ENCODE peak calls at places on chromosomes 3 and 15, in five cellular contexts. One of them, this sample, is unnamed.

GRCh38 chr3:197795200-197795599 is 4.1 kb downstream of the LRCH3 start:
- DNase-seq in HepG2: peak; percentile 84
- DNase-seq in GM12878: no peak
- DNase-seq in A673: no peak
- DNase-seq in neural progenitor cell: no peak
- DNase-seq in this sample: no peak

GRCh38 chr3:30914696-30915095 is 20.2 kb upstream of the GADL1 start:
- DNase-seq in HepG2: no peak
- DNase-seq in GM12878: no peak
- DNase-seq in A673: no peak
- DNase-seq in neural progenitor cell: no peak
- DNase-seq in this sample: no peak

GRCh38 chr3:106957021-106957420 is 420.2 kb upstream of the CCDC54 start:
- DNase-seq in HepG2: no peak
- DNase-seq in GM12878: no peak
- DNase-seq in A673: no peak
- DNase-seq in neural progenitor cell: no peak
- DNase-seq in this sample: no peak

GRCh38 chr3:140164922-140165590 is 230.1 kb downstream of the CLSTN2 start:
- DNase-seq in HepG2: no peak
- DNase-seq in GM12878: no peak
- DNase-seq in A673: peak; percentile 15
- DNase-seq in neural progenitor cell: no peak
- DNase-seq in this sample: no peak

GRCh38 chr3:126545544-126545943 is 13.2 kb downstream of the C3orf22 start:
- DNase-seq in HepG2: no peak
- DNase-seq in GM12878: no peak
- DNase-seq in A673: no peak
- DNase-seq in neural progenitor cell: no peak
- DNase-seq in this sample: peak; percentile 1

GRCh38 chr3:45105855-45106655 is 40.1 kb downstream of the CDCP1 start:
- DNase-seq in HepG2: no peak
- DNase-seq in GM12878: no peak
- DNase-seq in A673: no peak
- DNase-seq in neural progenitor cell: no peak
- DNase-seq in this sample: peak; percentile 90

GRCh38 chr3:49720383-49721164 is 1.1 kb upstream of the AMIGO3 start:
- DNase-seq in HepG2: no peak
- DNase-seq in GM12878: no peak
- DNase-seq in A673: no peak
- DNase-seq in neural progenitor cell: no peak
- DNase-seq in this sample: no peak

GRCh38 chr3:89851974-89852621 is 744.7 kb downstream of the EPHA3 start:
- DNase-seq in HepG2: peak; percentile 36
- DNase-seq in GM12878: no peak
- DNase-seq in A673: peak; percentile 92
- DNase-seq in neural progenitor cell: peak; percentile 86
- DNase-seq in this sample: peak; percentile 11

GRCh38 chr3:171640520-171641412 is 169.5 kb downstream of the PLD1 start:
- DNase-seq in HepG2: peak; percentile 25
- DNase-seq in GM12878: no peak
- DNase-seq in A673: no peak
- DNase-seq in neural progenitor cell: peak; percentile 23
- DNase-seq in this sample: no peak

GRCh38 chr3:124584552-124585391 is 145.5 kb upstream of the UMPS start:
- DNase-seq in HepG2: peak; percentile 73
- DNase-seq in GM12878: no peak
- DNase-seq in A673: peak; percentile 64
- DNase-seq in neural progenitor cell: peak; percentile 90
- DNase-seq in this sample: no peak

GRCh38 chr3:80278056-80278455 is 510.3 kb upstream of the ROBO1 start:
- DNase-seq in HepG2: no peak
- DNase-seq in GM12878: no peak
- DNase-seq in A673: peak; percentile 2
- DNase-seq in neural progenitor cell: no peak
- DNase-seq in this sample: no peak

GRCh38 chr15:39426552-39427532 is 154.0 kb upstream of the THBS1 start:
- DNase-seq in HepG2: no peak
- DNase-seq in GM12878: peak; percentile 69
- DNase-seq in A673: no peak
- DNase-seq in neural progenitor cell: peak; percentile 21
- DNase-seq in this sample: peak; percentile 93

GRCh38 chr3:114411811-114412803 is 118.3 kb downstream of the TIGIT start:
- DNase-seq in HepG2: peak; percentile 47
- DNase-seq in GM12878: no peak
- DNase-seq in A673: peak; percentile 61
- DNase-seq in neural progenitor cell: no peak
- DNase-seq in this sample: no peak

GRCh38 chr3:125055165-125055912 is 458 bp downstream of the HEG1 start:
- DNase-seq in HepG2: no peak
- DNase-seq in GM12878: no peak
- DNase-seq in A673: peak; percentile 46
- DNase-seq in neural progenitor cell: no peak
- DNase-seq in this sample: peak; percentile 22

GRCh38 chr3:133573629-133574194 is at the start of gene CDV3:
- DNase-seq in HepG2: no peak
- DNase-seq in GM12878: no peak
- DNase-seq in A673: no peak
- DNase-seq in neural progenitor cell: peak; percentile 89
- DNase-seq in this sample: no peak

GRCh38 chr3:155418426-155418825 is 124.9 kb upstream of the STRIT1 start:
- DNase-seq in HepG2: no peak
- DNase-seq in GM12878: no peak
- DNase-seq in A673: no peak
- DNase-seq in neural progenitor cell: peak; percentile 67
- DNase-seq in this sample: no peak

GRCh38 chr3:34504755-34505154 is 706.3 kb downstream of the PDCD6IP start:
- DNase-seq in HepG2: no peak
- DNase-seq in GM12878: no peak
- DNase-seq in A673: no peak
- DNase-seq in neural progenitor cell: no peak
- DNase-seq in this sample: no peak

GRCh38 chr3:113536627-113537101 is 4.3 kb downstream of the SIDT1 start:
- DNase-seq in HepG2: no peak
- DNase-seq in GM12878: no peak
- DNase-seq in A673: no peak
- DNase-seq in neural progenitor cell: no peak
- DNase-seq in this sample: no peak

GRCh38 chr3:154018100-154018696 is 103.0 kb upstream of the ARHGEF26 start:
- DNase-seq in HepG2: peak; percentile 33
- DNase-seq in GM12878: peak; percentile 11
- DNase-seq in A673: peak; percentile 64
- DNase-seq in neural progenitor cell: peak; percentile 76
- DNase-seq in this sample: peak; percentile 31

GRCh38 chr3:148797822-148798221 is 29.8 kb upstream of the CPB1 start:
- DNase-seq in HepG2: no peak
- DNase-seq in GM12878: no peak
- DNase-seq in A673: no peak
- DNase-seq in neural progenitor cell: no peak
- DNase-seq in this sample: no peak

GRCh38 chr3:46359748-46360509 is 6.0 kb downstream of the CCR2 start:
- DNase-seq in HepG2: no peak
- DNase-seq in GM12878: peak; percentile 68
- DNase-seq in A673: peak; percentile 57
- DNase-seq in neural progenitor cell: peak; percentile 79
- DNase-seq in this sample: no peak

DNA sequence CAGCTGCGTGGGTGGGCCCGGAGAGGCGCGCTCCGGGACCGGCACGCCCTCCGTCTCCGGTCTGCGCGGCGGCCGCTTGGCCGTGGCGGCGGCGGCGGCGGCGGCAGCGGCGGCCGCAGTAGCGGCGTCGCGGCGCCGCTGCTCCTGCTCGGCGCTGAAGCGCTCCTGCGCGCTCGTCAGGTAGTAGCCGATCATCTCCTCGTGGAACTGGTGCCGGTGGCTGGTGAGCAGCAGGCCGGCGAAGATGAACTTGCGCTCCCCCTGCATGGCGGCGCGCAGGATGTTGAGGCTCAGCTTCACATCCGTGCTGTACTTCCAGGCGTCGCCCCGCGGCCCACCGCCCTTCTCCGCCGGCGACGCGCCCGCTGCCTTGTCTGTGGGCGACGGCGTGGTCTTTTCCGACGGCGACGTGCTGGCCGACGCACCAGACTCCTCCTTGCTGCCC is 157.3 kb downstream of the KLF13 start:
- DNase-seq in HepG2: no peak
- DNase-seq in GM12878: no peak
- DNase-seq in A673: no peak
- DNase-seq in neural progenitor cell: no peak
- DNase-seq in this sample: no peak
- TF ChIP-seq EZH2 in HepG2: no peak
- TF ChIP-seq EZH2 in GM12878: no peak
- TF ChIP-seq EZH2 in A673: no peak
- TF ChIP-seq EZH2 in neural progenitor cell: no peak
- TF ChIP-seq EZH2 in this sample: no peak

DNA sequence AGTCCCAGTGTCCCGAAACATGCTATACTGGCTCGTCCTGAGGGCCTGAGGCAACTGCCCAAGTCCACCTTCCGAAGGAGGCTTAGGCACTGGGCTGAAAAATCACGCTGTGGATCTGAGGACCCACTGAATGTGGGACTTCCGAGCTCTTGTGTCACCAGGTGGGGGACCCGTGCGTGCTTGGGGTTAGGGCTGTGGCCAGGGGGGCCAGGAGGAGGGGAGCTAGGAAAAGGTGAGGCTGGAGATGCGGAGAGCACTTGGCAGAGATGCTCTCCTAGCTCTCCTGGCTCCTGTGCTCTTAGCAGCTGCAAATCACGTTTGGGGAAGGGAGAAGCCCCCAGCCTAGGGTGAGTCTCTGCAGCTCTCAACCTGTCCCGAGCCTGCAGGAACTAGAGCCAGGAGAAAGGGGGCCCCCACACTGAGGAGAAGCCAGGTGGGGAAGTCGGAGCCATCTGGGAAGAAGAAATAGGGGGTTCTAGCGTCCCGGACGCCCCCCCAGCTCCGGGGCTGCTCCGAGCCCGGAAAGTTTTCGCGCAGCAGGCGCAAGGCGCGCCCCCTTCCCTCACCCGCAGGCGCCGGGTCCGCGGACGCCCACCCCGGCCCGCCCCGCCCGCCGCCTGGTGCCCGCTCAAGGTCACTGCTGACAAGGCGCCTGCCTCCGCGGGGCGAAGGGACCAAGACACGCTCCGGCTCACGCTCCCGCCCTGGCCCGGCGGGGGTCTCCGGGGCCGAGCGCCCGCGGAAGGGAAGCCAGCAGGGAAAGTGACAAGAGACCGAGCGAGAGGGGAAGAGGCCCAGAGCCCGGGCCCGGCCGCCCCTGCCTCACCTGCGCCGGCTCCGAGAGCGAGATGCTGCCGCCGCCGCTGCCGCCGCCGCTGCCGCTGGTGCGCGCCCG is 108.7 kb upstream of the SLC6A11 start:
- DNase-seq in HepG2: no peak
- DNase-seq in GM12878: no peak
- DNase-seq in A673: no peak
- DNase-seq in neural progenitor cell: peak; percentile 58
- DNase-seq in this sample: no peak
- TF ChIP-seq EZH2 in HepG2: no peak
- TF ChIP-seq EZH2 in GM12878: no peak
- TF ChIP-seq EZH2 in A673: peak; percentile 89
- TF ChIP-seq EZH2 in neural progenitor cell: peak; percentile 55
- TF ChIP-seq EZH2 in this sample: no peak

DNA sequence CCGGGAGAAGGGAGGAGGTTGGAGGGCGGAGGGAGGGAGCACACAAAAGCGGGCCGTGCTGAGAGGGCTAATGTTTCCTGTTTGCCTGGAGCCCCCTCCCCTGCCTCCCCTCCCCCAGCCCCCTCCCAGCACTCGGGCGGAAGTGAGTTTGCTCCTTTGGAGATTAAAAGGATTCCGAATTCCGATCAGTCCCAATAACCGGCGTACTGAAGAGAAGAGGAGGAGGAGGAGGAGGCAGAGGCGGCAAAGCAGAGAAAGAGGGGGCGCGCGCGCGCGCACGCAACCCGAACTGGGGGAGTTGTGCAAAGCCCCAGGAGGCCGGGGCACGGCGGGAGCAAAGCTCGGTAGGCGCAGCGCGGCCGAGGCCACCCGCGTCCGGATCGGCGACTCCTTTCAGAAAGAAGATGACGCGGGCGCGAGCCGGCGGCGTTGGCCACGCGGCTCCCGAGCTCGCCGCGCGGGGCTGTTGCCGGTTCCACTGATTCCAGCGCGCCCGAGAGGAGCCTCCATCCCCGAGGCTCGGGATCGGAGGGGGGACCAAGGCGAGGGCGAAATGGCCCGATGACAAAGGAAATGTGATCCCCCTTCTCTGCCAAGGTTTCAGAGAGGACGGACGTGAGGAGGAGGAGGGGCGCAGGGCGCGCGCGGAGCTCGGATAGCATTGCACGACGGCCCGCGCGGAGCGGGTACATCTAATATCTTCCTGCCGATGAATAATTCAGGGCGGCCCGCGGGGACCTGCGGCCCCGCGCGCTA is 1.2 kb upstream of the TRIM71 start:
- DNase-seq in HepG2: peak; percentile 95
- DNase-seq in GM12878: no peak
- DNase-seq in A673: peak; percentile 39
- DNase-seq in neural progenitor cell: peak; percentile 96
- DNase-seq in this sample: peak; percentile 72
- TF ChIP-seq EZH2 in HepG2: no peak
- TF ChIP-seq EZH2 in GM12878: no peak
- TF ChIP-seq EZH2 in A673: no peak
- TF ChIP-seq EZH2 in neural progenitor cell: no peak
- TF ChIP-seq EZH2 in this sample: peak; percentile 49

DNA sequence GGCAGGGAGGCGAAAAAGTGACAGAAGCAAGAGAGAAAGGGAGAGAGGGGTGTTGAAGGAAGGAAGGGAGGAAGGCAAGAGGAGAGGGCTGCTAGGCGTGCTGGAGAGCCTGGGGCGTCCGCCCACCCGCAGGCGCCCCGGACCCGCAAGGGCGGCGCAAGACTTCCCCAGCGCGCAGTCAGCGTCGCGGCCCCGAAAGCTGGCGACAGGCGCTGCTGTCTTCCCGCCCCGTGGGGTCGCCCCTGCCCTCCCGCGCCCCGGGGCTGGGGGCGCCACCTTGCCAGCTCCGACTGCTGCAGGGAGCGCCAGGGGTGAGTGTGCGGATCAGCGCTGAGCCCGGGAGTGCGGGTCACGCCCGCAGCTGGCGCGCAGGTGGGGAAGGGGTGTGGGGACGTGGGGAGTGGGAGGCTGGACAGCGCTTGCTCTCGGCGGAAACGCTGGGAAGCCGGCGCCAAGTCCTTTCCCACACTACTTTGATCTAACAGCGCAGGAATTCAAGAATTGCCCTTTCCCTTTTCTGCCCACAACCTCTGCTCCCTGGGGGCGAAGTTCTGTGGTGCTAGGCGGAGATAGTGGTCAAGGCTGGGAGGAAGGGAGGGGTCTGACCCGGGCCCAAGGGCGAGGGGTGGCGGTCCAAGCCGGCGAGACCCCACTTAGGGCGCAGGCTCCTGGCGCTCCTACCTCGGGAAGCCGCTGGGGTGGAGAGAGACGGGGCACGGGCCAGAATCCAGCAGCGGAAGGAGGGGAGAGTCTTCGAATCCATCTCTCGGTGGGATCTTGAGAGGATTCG is 266.1 kb downstream of the CGGBP1 start:
- DNase-seq in HepG2: no peak
- DNase-seq in GM12878: no peak
- DNase-seq in A673: peak; percentile 81
- DNase-seq in neural progenitor cell: peak; percentile 80
- DNase-seq in this sample: no peak
- TF ChIP-seq EZH2 in HepG2: no peak
- TF ChIP-seq EZH2 in GM12878: no peak
- TF ChIP-seq EZH2 in A673: no peak
- TF ChIP-seq EZH2 in neural progenitor cell: peak; percentile 68
- TF ChIP-seq EZH2 in this sample: no peak

This sample was measured in DND-41.